ENCODE peak calls at places on chromosomes 12 and 14, in ten cellular contexts. One of them, this sample, is unnamed.

GRCh38 chr12:2051700-2052625 is 824 bp upstream of the CACNA1C start:
- DNase-seq in activated CD8-positive, alpha-beta memory T cell treated with anti-CD3 and anti-CD28 coated beads, Interleukin-2, amount 50 U/mL, for 4 hours: no peak
- DNase-seq in T-cell: no peak
- DNase-seq in LoVo: no peak
- DNase-seq in activated T-helper 1 cell treated with anti-CD3 and anti-CD28 coated beads, Interleukin-12 subunit alpha, Interleukin-12 subunit beta, Interleukin-2, Interleukin-4 antibody, amounts not matched to agents 30 ng/mL and 10 ng/mL and 1 ng/mL, durations not matched to agents 14 hours and 24 hours and 36 hours: no peak
- DNase-seq in left ventricle myocardium inferior: no peak
- DNase-seq in HCEC 1CT: no peak
- DNase-seq in HFFc6: no peak
- DNase-seq in stimulated activated CD8-positive, alpha-beta memory T cell treated with anti-CD3 and anti-CD28 coated beads, Interleukin-12 subunit alpha, Interleukin-12 subunit beta, amount 100 ng/mL, for 4 hours: no peak
- DNase-seq in activated CD8-positive, alpha-beta T cell treated with anti-CD3 and anti-CD28 coated beads for 36 hours: no peak
- DNase-seq in this sample: no peak

GRCh38 chr12:83190631-83191390 is 504.1 kb downstream of the TMTC2 start:
- DNase-seq in activated CD8-positive, alpha-beta memory T cell treated with anti-CD3 and anti-CD28 coated beads, Interleukin-2, amount 50 U/mL, for 4 hours: no peak
- DNase-seq in T-cell: no peak
- DNase-seq in LoVo: no peak
- DNase-seq in activated T-helper 1 cell treated with anti-CD3 and anti-CD28 coated beads, Interleukin-12 subunit alpha, Interleukin-12 subunit beta, Interleukin-2, Interleukin-4 antibody, amounts not matched to agents 30 ng/mL and 10 ng/mL and 1 ng/mL, durations not matched to agents 14 hours and 24 hours and 36 hours: no peak
- DNase-seq in left ventricle myocardium inferior: no peak
- DNase-seq in HCEC 1CT: no peak
- DNase-seq in HFFc6: no peak
- DNase-seq in stimulated activated CD8-positive, alpha-beta memory T cell treated with anti-CD3 and anti-CD28 coated beads, Interleukin-12 subunit alpha, Interleukin-12 subunit beta, amount 100 ng/mL, for 4 hours: no peak
- DNase-seq in activated CD8-positive, alpha-beta T cell treated with anti-CD3 and anti-CD28 coated beads for 36 hours: no peak
- DNase-seq in this sample: no peak

GRCh38 chr12:6295187-6295811 is 15.2 kb upstream of the PLEKHG6 start:
- DNase-seq in activated CD8-positive, alpha-beta memory T cell treated with anti-CD3 and anti-CD28 coated beads, Interleukin-2, amount 50 U/mL, for 4 hours: no peak
- DNase-seq in T-cell: no peak
- DNase-seq in LoVo: peak
- DNase-seq in activated T-helper 1 cell treated with anti-CD3 and anti-CD28 coated beads, Interleukin-12 subunit alpha, Interleukin-12 subunit beta, Interleukin-2, Interleukin-4 antibody, amounts not matched to agents 30 ng/mL and 10 ng/mL and 1 ng/mL, durations not matched to agents 14 hours and 24 hours and 36 hours: no peak
- DNase-seq in left ventricle myocardium inferior: no peak
- DNase-seq in HCEC 1CT: peak
- DNase-seq in HFFc6: peak
- DNase-seq in stimulated activated CD8-positive, alpha-beta memory T cell treated with anti-CD3 and anti-CD28 coated beads, Interleukin-12 subunit alpha, Interleukin-12 subunit beta, amount 100 ng/mL, for 4 hours: no peak
- DNase-seq in activated CD8-positive, alpha-beta T cell treated with anti-CD3 and anti-CD28 coated beads for 36 hours: no peak
- DNase-seq in this sample: peak

GRCh38 chr14:32430326-32430725 is 101.2 kb downstream of the AKAP6 start:
- DNase-seq in activated CD8-positive, alpha-beta memory T cell treated with anti-CD3 and anti-CD28 coated beads, Interleukin-2, amount 50 U/mL, for 4 hours: no peak
- DNase-seq in T-cell: no peak
- DNase-seq in LoVo: no peak
- DNase-seq in activated T-helper 1 cell treated with anti-CD3 and anti-CD28 coated beads, Interleukin-12 subunit alpha, Interleukin-12 subunit beta, Interleukin-2, Interleukin-4 antibody, amounts not matched to agents 30 ng/mL and 10 ng/mL and 1 ng/mL, durations not matched to agents 14 hours and 24 hours and 36 hours: no peak
- DNase-seq in left ventricle myocardium inferior: no peak
- DNase-seq in HCEC 1CT: no peak
- DNase-seq in HFFc6: no peak
- DNase-seq in stimulated activated CD8-positive, alpha-beta memory T cell treated with anti-CD3 and anti-CD28 coated beads, Interleukin-12 subunit alpha, Interleukin-12 subunit beta, amount 100 ng/mL, for 4 hours: no peak
- DNase-seq in activated CD8-positive, alpha-beta T cell treated with anti-CD3 and anti-CD28 coated beads for 36 hours: no peak
- DNase-seq in this sample: no peak

GRCh38 chr14:52012635-52013034 is 23.3 kb downstream of the RTRAF start:
- DNase-seq in activated CD8-positive, alpha-beta memory T cell treated with anti-CD3 and anti-CD28 coated beads, Interleukin-2, amount 50 U/mL, for 4 hours: no peak
- DNase-seq in T-cell: no peak
- DNase-seq in LoVo: no peak
- DNase-seq in activated T-helper 1 cell treated with anti-CD3 and anti-CD28 coated beads, Interleukin-12 subunit alpha, Interleukin-12 subunit beta, Interleukin-2, Interleukin-4 antibody, amounts not matched to agents 30 ng/mL and 10 ng/mL and 1 ng/mL, durations not matched to agents 14 hours and 24 hours and 36 hours: no peak
- DNase-seq in left ventricle myocardium inferior: peak
- DNase-seq in HCEC 1CT: peak
- DNase-seq in HFFc6: no peak
- DNase-seq in stimulated activated CD8-positive, alpha-beta memory T cell treated with anti-CD3 and anti-CD28 coated beads, Interleukin-12 subunit alpha, Interleukin-12 subunit beta, amount 100 ng/mL, for 4 hours: no peak
- DNase-seq in activated CD8-positive, alpha-beta T cell treated with anti-CD3 and anti-CD28 coated beads for 36 hours: no peak
- DNase-seq in this sample: no peak

GRCh38 chr14:73264080-73264895 is 27.0 kb downstream of the PAPLN start:
- DNase-seq in activated CD8-positive, alpha-beta memory T cell treated with anti-CD3 and anti-CD28 coated beads, Interleukin-2, amount 50 U/mL, for 4 hours: no peak
- DNase-seq in T-cell: no peak
- DNase-seq in LoVo: no peak
- DNase-seq in activated T-helper 1 cell treated with anti-CD3 and anti-CD28 coated beads, Interleukin-12 subunit alpha, Interleukin-12 subunit beta, Interleukin-2, Interleukin-4 antibody, amounts not matched to agents 30 ng/mL and 10 ng/mL and 1 ng/mL, durations not matched to agents 14 hours and 24 hours and 36 hours: no peak
- DNase-seq in left ventricle myocardium inferior: no peak
- DNase-seq in HCEC 1CT: no peak
- DNase-seq in HFFc6: no peak
- DNase-seq in stimulated activated CD8-positive, alpha-beta memory T cell treated with anti-CD3 and anti-CD28 coated beads, Interleukin-12 subunit alpha, Interleukin-12 subunit beta, amount 100 ng/mL, for 4 hours: no peak
- DNase-seq in activated CD8-positive, alpha-beta T cell treated with anti-CD3 and anti-CD28 coated beads for 36 hours: no peak
- DNase-seq in this sample: no peak

GRCh38 chr14:69247691-69248440 is 12.1 kb upstream of the GALNT16 start:
- DNase-seq in activated CD8-positive, alpha-beta memory T cell treated with anti-CD3 and anti-CD28 coated beads, Interleukin-2, amount 50 U/mL, for 4 hours: no peak
- DNase-seq in T-cell: no peak
- DNase-seq in LoVo: no peak
- DNase-seq in activated T-helper 1 cell treated with anti-CD3 and anti-CD28 coated beads, Interleukin-12 subunit alpha, Interleukin-12 subunit beta, Interleukin-2, Interleukin-4 antibody, amounts not matched to agents 30 ng/mL and 10 ng/mL and 1 ng/mL, durations not matched to agents 14 hours and 24 hours and 36 hours: no peak
- DNase-seq in left ventricle myocardium inferior: no peak
- DNase-seq in HCEC 1CT: peak
- DNase-seq in HFFc6: peak
- DNase-seq in stimulated activated CD8-positive, alpha-beta memory T cell treated with anti-CD3 and anti-CD28 coated beads, Interleukin-12 subunit alpha, Interleukin-12 subunit beta, amount 100 ng/mL, for 4 hours: no peak
- DNase-seq in activated CD8-positive, alpha-beta T cell treated with anti-CD3 and anti-CD28 coated beads for 36 hours: no peak
- DNase-seq in this sample: no peak

GRCh38 chr12:8916154-8916553 is 1.8 kb downstream of the PHC1 start:
- DNase-seq in activated CD8-positive, alpha-beta memory T cell treated with anti-CD3 and anti-CD28 coated beads, Interleukin-2, amount 50 U/mL, for 4 hours: no peak
- DNase-seq in T-cell: no peak
- DNase-seq in LoVo: no peak
- DNase-seq in activated T-helper 1 cell treated with anti-CD3 and anti-CD28 coated beads, Interleukin-12 subunit alpha, Interleukin-12 subunit beta, Interleukin-2, Interleukin-4 antibody, amounts not matched to agents 30 ng/mL and 10 ng/mL and 1 ng/mL, durations not matched to agents 14 hours and 24 hours and 36 hours: no peak
- DNase-seq in left ventricle myocardium inferior: no peak
- DNase-seq in HCEC 1CT: no peak
- DNase-seq in HFFc6: no peak
- DNase-seq in stimulated activated CD8-positive, alpha-beta memory T cell treated with anti-CD3 and anti-CD28 coated beads, Interleukin-12 subunit alpha, Interleukin-12 subunit beta, amount 100 ng/mL, for 4 hours: no peak
- DNase-seq in activated CD8-positive, alpha-beta T cell treated with anti-CD3 and anti-CD28 coated beads for 36 hours: no peak
- DNase-seq in this sample: no peak

GRCh38 chr14:29896354-29896768 is 31.3 kb downstream of the PRKD1 start:
- DNase-seq in activated CD8-positive, alpha-beta memory T cell treated with anti-CD3 and anti-CD28 coated beads, Interleukin-2, amount 50 U/mL, for 4 hours: no peak
- DNase-seq in T-cell: no peak
- DNase-seq in LoVo: no peak
- DNase-seq in activated T-helper 1 cell treated with anti-CD3 and anti-CD28 coated beads, Interleukin-12 subunit alpha, Interleukin-12 subunit beta, Interleukin-2, Interleukin-4 antibody, amounts not matched to agents 30 ng/mL and 10 ng/mL and 1 ng/mL, durations not matched to agents 14 hours and 24 hours and 36 hours: no peak
- DNase-seq in left ventricle myocardium inferior: no peak
- DNase-seq in HCEC 1CT: no peak
- DNase-seq in HFFc6: no peak
- DNase-seq in stimulated activated CD8-positive, alpha-beta memory T cell treated with anti-CD3 and anti-CD28 coated beads, Interleukin-12 subunit alpha, Interleukin-12 subunit beta, amount 100 ng/mL, for 4 hours: no peak
- DNase-seq in activated CD8-positive, alpha-beta T cell treated with anti-CD3 and anti-CD28 coated beads for 36 hours: no peak
- DNase-seq in this sample: no peak

GRCh38 chr12:47223848-47224213 is 144.1 kb upstream of the AMIGO2 start:
- DNase-seq in activated CD8-positive, alpha-beta memory T cell treated with anti-CD3 and anti-CD28 coated beads, Interleukin-2, amount 50 U/mL, for 4 hours: no peak
- DNase-seq in T-cell: no peak
- DNase-seq in LoVo: peak
- DNase-seq in activated T-helper 1 cell treated with anti-CD3 and anti-CD28 coated beads, Interleukin-12 subunit alpha, Interleukin-12 subunit beta, Interleukin-2, Interleukin-4 antibody, amounts not matched to agents 30 ng/mL and 10 ng/mL and 1 ng/mL, durations not matched to agents 14 hours and 24 hours and 36 hours: no peak
- DNase-seq in left ventricle myocardium inferior: peak
- DNase-seq in HCEC 1CT: no peak
- DNase-seq in HFFc6: no peak
- DNase-seq in stimulated activated CD8-positive, alpha-beta memory T cell treated with anti-CD3 and anti-CD28 coated beads, Interleukin-12 subunit alpha, Interleukin-12 subunit beta, amount 100 ng/mL, for 4 hours: no peak
- DNase-seq in activated CD8-positive, alpha-beta T cell treated with anti-CD3 and anti-CD28 coated beads for 36 hours: no peak
- DNase-seq in this sample: peak

GRCh38 chr14:103214461-103214958 is 91.2 kb downstream of the TNFAIP2 start:
- DNase-seq in activated CD8-positive, alpha-beta memory T cell treated with anti-CD3 and anti-CD28 coated beads, Interleukin-2, amount 50 U/mL, for 4 hours: no peak
- DNase-seq in T-cell: no peak
- DNase-seq in LoVo: no peak
- DNase-seq in activated T-helper 1 cell treated with anti-CD3 and anti-CD28 coated beads, Interleukin-12 subunit alpha, Interleukin-12 subunit beta, Interleukin-2, Interleukin-4 antibody, amounts not matched to agents 30 ng/mL and 10 ng/mL and 1 ng/mL, durations not matched to agents 14 hours and 24 hours and 36 hours: no peak
- DNase-seq in left ventricle myocardium inferior: no peak
- DNase-seq in HCEC 1CT: no peak
- DNase-seq in HFFc6: no peak
- DNase-seq in stimulated activated CD8-positive, alpha-beta memory T cell treated with anti-CD3 and anti-CD28 coated beads, Interleukin-12 subunit alpha, Interleukin-12 subunit beta, amount 100 ng/mL, for 4 hours: no peak
- DNase-seq in activated CD8-positive, alpha-beta T cell treated with anti-CD3 and anti-CD28 coated beads for 36 hours: no peak
- DNase-seq in this sample: no peak

GRCh38 chr12:42094277-42094676 is 50.4 kb downstream of the GXYLT1 start:
- DNase-seq in activated CD8-positive, alpha-beta memory T cell treated with anti-CD3 and anti-CD28 coated beads, Interleukin-2, amount 50 U/mL, for 4 hours: peak
- DNase-seq in T-cell: no peak
- DNase-seq in LoVo: peak
- DNase-seq in activated T-helper 1 cell treated with anti-CD3 and anti-CD28 coated beads, Interleukin-12 subunit alpha, Interleukin-12 subunit beta, Interleukin-2, Interleukin-4 antibody, amounts not matched to agents 30 ng/mL and 10 ng/mL and 1 ng/mL, durations not matched to agents 14 hours and 24 hours and 36 hours: no peak
- DNase-seq in left ventricle myocardium inferior: no peak
- DNase-seq in HCEC 1CT: peak
- DNase-seq in HFFc6: peak
- DNase-seq in stimulated activated CD8-positive, alpha-beta memory T cell treated with anti-CD3 and anti-CD28 coated beads, Interleukin-12 subunit alpha, Interleukin-12 subunit beta, amount 100 ng/mL, for 4 hours: peak
- DNase-seq in activated CD8-positive, alpha-beta T cell treated with anti-CD3 and anti-CD28 coated beads for 36 hours: peak
- DNase-seq in this sample: no peak

GRCh38 chr12:27965966-27966365 is 6.6 kb downstream of the PTHLH start:
- DNase-seq in activated CD8-positive, alpha-beta memory T cell treated with anti-CD3 and anti-CD28 coated beads, Interleukin-2, amount 50 U/mL, for 4 hours: no peak
- DNase-seq in T-cell: no peak
- DNase-seq in LoVo: peak
- DNase-seq in activated T-helper 1 cell treated with anti-CD3 and anti-CD28 coated beads, Interleukin-12 subunit alpha, Interleukin-12 subunit beta, Interleukin-2, Interleukin-4 antibody, amounts not matched to agents 30 ng/mL and 10 ng/mL and 1 ng/mL, durations not matched to agents 14 hours and 24 hours and 36 hours: no peak
- DNase-seq in left ventricle myocardium inferior: no peak
- DNase-seq in HCEC 1CT: peak
- DNase-seq in HFFc6: peak
- DNase-seq in stimulated activated CD8-positive, alpha-beta memory T cell treated with anti-CD3 and anti-CD28 coated beads, Interleukin-12 subunit alpha, Interleukin-12 subunit beta, amount 100 ng/mL, for 4 hours: no peak
- DNase-seq in activated CD8-positive, alpha-beta T cell treated with anti-CD3 and anti-CD28 coated beads for 36 hours: no peak
- DNase-seq in this sample: no peak

GRCh38 chr14:95484296-95484695 is 32.2 kb downstream of the SYNE3 start:
- DNase-seq in activated CD8-positive, alpha-beta memory T cell treated with anti-CD3 and anti-CD28 coated beads, Interleukin-2, amount 50 U/mL, for 4 hours: no peak
- DNase-seq in T-cell: no peak
- DNase-seq in LoVo: no peak
- DNase-seq in activated T-helper 1 cell treated with anti-CD3 and anti-CD28 coated beads, Interleukin-12 subunit alpha, Interleukin-12 subunit beta, Interleukin-2, Interleukin-4 antibody, amounts not matched to agents 30 ng/mL and 10 ng/mL and 1 ng/mL, durations not matched to agents 14 hours and 24 hours and 36 hours: no peak
- DNase-seq in left ventricle myocardium inferior: no peak
- DNase-seq in HCEC 1CT: no peak
- DNase-seq in HFFc6: no peak
- DNase-seq in stimulated activated CD8-positive, alpha-beta memory T cell treated with anti-CD3 and anti-CD28 coated beads, Interleukin-12 subunit alpha, Interleukin-12 subunit beta, amount 100 ng/mL, for 4 hours: no peak
- DNase-seq in activated CD8-positive, alpha-beta T cell treated with anti-CD3 and anti-CD28 coated beads for 36 hours: no peak
- DNase-seq in this sample: no peak

GRCh38 chr14:55028066-55028465 is 1.0 kb downstream of the SOCS4 start:
- DNase-seq in activated CD8-positive, alpha-beta memory T cell treated with anti-CD3 and anti-CD28 coated beads, Interleukin-2, amount 50 U/mL, for 4 hours: no peak
- DNase-seq in T-cell: no peak
- DNase-seq in LoVo: no peak
- DNase-seq in activated T-helper 1 cell treated with anti-CD3 and anti-CD28 coated beads, Interleukin-12 subunit alpha, Interleukin-12 subunit beta, Interleukin-2, Interleukin-4 antibody, amounts not matched to agents 30 ng/mL and 10 ng/mL and 1 ng/mL, durations not matched to agents 14 hours and 24 hours and 36 hours: no peak
- DNase-seq in left ventricle myocardium inferior: no peak
- DNase-seq in HCEC 1CT: no peak
- DNase-seq in HFFc6: no peak
- DNase-seq in stimulated activated CD8-positive, alpha-beta memory T cell treated with anti-CD3 and anti-CD28 coated beads, Interleukin-12 subunit alpha, Interleukin-12 subunit beta, amount 100 ng/mL, for 4 hours: no peak
- DNase-seq in activated CD8-positive, alpha-beta T cell treated with anti-CD3 and anti-CD28 coated beads for 36 hours: peak
- DNase-seq in this sample: no peak

GRCh38 chr12:105107497-105108371 is at the start of gene WASHC4:
- DNase-seq in activated CD8-positive, alpha-beta memory T cell treated with anti-CD3 and anti-CD28 coated beads, Interleukin-2, amount 50 U/mL, for 4 hours: peak
- DNase-seq in T-cell: peak
- DNase-seq in LoVo: peak
- DNase-seq in activated T-helper 1 cell treated with anti-CD3 and anti-CD28 coated beads, Interleukin-12 subunit alpha, Interleukin-12 subunit beta, Interleukin-2, Interleukin-4 antibody, amounts not matched to agents 30 ng/mL and 10 ng/mL and 1 ng/mL, durations not matched to agents 14 hours and 24 hours and 36 hours: peak
- DNase-seq in left ventricle myocardium inferior: peak
- DNase-seq in HCEC 1CT: peak
- DNase-seq in HFFc6: peak
- DNase-seq in stimulated activated CD8-positive, alpha-beta memory T cell treated with anti-CD3 and anti-CD28 coated beads, Interleukin-12 subunit alpha, Interleukin-12 subunit beta, amount 100 ng/mL, for 4 hours: peak
- DNase-seq in activated CD8-positive, alpha-beta T cell treated with anti-CD3 and anti-CD28 coated beads for 36 hours: peak
- DNase-seq in this sample: peak

GRCh38 chr12:61513972-61514371 is 746.2 kb upstream of the USP15 start:
- DNase-seq in activated CD8-positive, alpha-beta memory T cell treated with anti-CD3 and anti-CD28 coated beads, Interleukin-2, amount 50 U/mL, for 4 hours: no peak
- DNase-seq in T-cell: no peak
- DNase-seq in LoVo: no peak
- DNase-seq in activated T-helper 1 cell treated with anti-CD3 and anti-CD28 coated beads, Interleukin-12 subunit alpha, Interleukin-12 subunit beta, Interleukin-2, Interleukin-4 antibody, amounts not matched to agents 30 ng/mL and 10 ng/mL and 1 ng/mL, durations not matched to agents 14 hours and 24 hours and 36 hours: no peak
- DNase-seq in left ventricle myocardium inferior: no peak
- DNase-seq in HCEC 1CT: no peak
- DNase-seq in HFFc6: no peak
- DNase-seq in stimulated activated CD8-positive, alpha-beta memory T cell treated with anti-CD3 and anti-CD28 coated beads, Interleukin-12 subunit alpha, Interleukin-12 subunit beta, amount 100 ng/mL, for 4 hours: no peak
- DNase-seq in activated CD8-positive, alpha-beta T cell treated with anti-CD3 and anti-CD28 coated beads for 36 hours: no peak
- DNase-seq in this sample: no peak

This sample was measured in Caco-2.